ENCODE peak calls at places on chromosomes 1 and 21, in five cellular contexts. P is HepG2, G is K562, J is H1, D is GM12878. E is an unnamed sample.

GRCh38 chr1:25692560-25692959 is 76.0 kb downstream of the MAN1C1 start:
- DNase-seq in P (no peak), G (peak), J (no peak), D (no peak), E (no peak)

GRCh38 chr1:157682710-157683437 is 17.7 kb downstream of the FCRL3 start:
- DNase-seq in D (no peak), G (no peak), P (no peak), J (no peak), E (no peak)

GRCh38 chr1:150626150-150626549 is 3.3 kb downstream of the ENSA start:
- DNase-seq in P (no peak), J (no peak), G (no peak), D (no peak), E (no peak)

GRCh38 chr21:36909423-36909822 is 57.0 kb downstream of the HLCS start:
- DNase-seq in J (no peak), P (no peak), D (no peak), G (no peak), E (no peak)

GRCh38 chr1:234977891-234978396 is 150.7 kb downstream of the TOMM20 start:
- DNase-seq in D (no peak), P (peak), J (no peak), G (no peak), E (no peak)

GRCh38 chr21:15034126-15034848 is 30.5 kb downstream of the NRIP1 start:
- DNase-seq in D (no peak), J (no peak), P (no peak), G (no peak), E (no peak)

GRCh38 chr1:232211149-232211548 is 418.8 kb downstream of the SIPA1L2 start:
- DNase-seq in J (no peak), P (peak), G (peak), D (no peak), E (peak)

GRCh38 chr1:89763649-89763986 is 57.2 kb upstream of the LRRC8D start:
- DNase-seq in D (no peak), G (no peak), J (no peak), P (no peak), E (no peak)

GRCh38 chr1:12144236-12144635 is 22.6 kb upstream of the TNFRSF1B start:
- DNase-seq in G (no peak), P (no peak), D (no peak), J (no peak), E (no peak)

GRCh38 chr1:204314893-204315735 is 44.6 kb downstream of the PLEKHA6 start:
- DNase-seq in G (no peak), D (no peak), P (no peak), J (no peak), E (no peak)

GRCh38 chr1:178934574-178934945 is 63.7 kb upstream of the ANGPTL1 start:
- DNase-seq in D (no peak), J (no peak), P (no peak), G (no peak), E (no peak)

GRCh38 chr21:16013570-16013969 is 283.8 kb downstream of the USP25 start:
- DNase-seq in J (no peak), D (no peak), P (no peak), G (no peak), E (no peak)

GRCh38 chr1:91830242-91831131 is 55.5 kb downstream of the TGFBR3 start:
- DNase-seq in D (no peak), J (no peak), P (peak), G (no peak), E (no peak)

GRCh38 chr1:18217398-18218043 is 109.9 kb downstream of the IGSF21 start:
- DNase-seq in G (peak), J (peak), P (peak), D (no peak), E (peak)

GRCh38 chr21:33968082-33968997 is 52.7 kb upstream of the ATP5PO start:
- DNase-seq in P (peak), J (no peak), D (no peak), G (peak), E (no peak)

GRCh38 chr1:63693956-63694607 is 79.7 kb upstream of the ROR1 start:
- DNase-seq in D (no peak), G (no peak), P (no peak), J (no peak), E (no peak)

GRCh38 chr21:25283720-25284119 is 323.6 kb downstream of the MRPL39 start:
- DNase-seq in J (no peak), D (no peak), G (no peak), P (peak), E (no peak)

GRCh38 chr21:44083631-44084291 is 23.4 kb upstream of the PWP2 start:
- DNase-seq in P (no peak), J (no peak), D (no peak), G (no peak), E (no peak)

GRCh38 chr1:235416662-235417049 is 49.4 kb downstream of the TBCE start:
- DNase-seq in J (no peak), P (no peak), G (no peak), D (no peak), E (no peak)

GRCh38 chr1:180165096-180165495 is 10.4 kb downstream of the QSOX1 start:
- DNase-seq in G (no peak), P (no peak), J (no peak), D (no peak), E (no peak)

GRCh38 chr1:63987014-63987630 is 213.3 kb downstream of the ROR1 start:
- DNase-seq in J (no peak), D (no peak), G (no peak), P (no peak), E (no peak)

GRCh38 chr21:42621828-42622199 is 31.6 kb upstream of the PDE9A start:
- DNase-seq in P (no peak), G (no peak), J (no peak), D (no peak), E (no peak)

GRCh38 chr1:93671090-93671743 is 10.4 kb downstream of the BCAR3 start:
- DNase-seq in G (no peak), J (no peak), P (peak), D (no peak), E (no peak)

GRCh38 chr1:93670141-93670540 is 11.5 kb downstream of the BCAR3 start:
- DNase-seq in P (no peak), J (no peak), G (no peak), D (no peak), E (peak)

GRCh38 chr1:93672477-93673158 is 9.0 kb downstream of the BCAR3 start:
- DNase-seq in J (no peak), G (no peak), P (no peak), D (no peak), E (no peak)

GRCh38 chr1:93673159-93673657 is 8.4 kb downstream of the BCAR3 start:
- DNase-seq in P (no peak), G (no peak), J (no peak), D (no peak), E (no peak)

GRCh38 chr1:93672069-93672468 is 9.6 kb downstream of the BCAR3 start:
- DNase-seq in D (no peak), G (peak), P (no peak), J (no peak), E (no peak)
- TF ChIP-seq YY1 in D (no peak), G (no peak), P (no peak), J (no peak), E (no peak)

DNA sequence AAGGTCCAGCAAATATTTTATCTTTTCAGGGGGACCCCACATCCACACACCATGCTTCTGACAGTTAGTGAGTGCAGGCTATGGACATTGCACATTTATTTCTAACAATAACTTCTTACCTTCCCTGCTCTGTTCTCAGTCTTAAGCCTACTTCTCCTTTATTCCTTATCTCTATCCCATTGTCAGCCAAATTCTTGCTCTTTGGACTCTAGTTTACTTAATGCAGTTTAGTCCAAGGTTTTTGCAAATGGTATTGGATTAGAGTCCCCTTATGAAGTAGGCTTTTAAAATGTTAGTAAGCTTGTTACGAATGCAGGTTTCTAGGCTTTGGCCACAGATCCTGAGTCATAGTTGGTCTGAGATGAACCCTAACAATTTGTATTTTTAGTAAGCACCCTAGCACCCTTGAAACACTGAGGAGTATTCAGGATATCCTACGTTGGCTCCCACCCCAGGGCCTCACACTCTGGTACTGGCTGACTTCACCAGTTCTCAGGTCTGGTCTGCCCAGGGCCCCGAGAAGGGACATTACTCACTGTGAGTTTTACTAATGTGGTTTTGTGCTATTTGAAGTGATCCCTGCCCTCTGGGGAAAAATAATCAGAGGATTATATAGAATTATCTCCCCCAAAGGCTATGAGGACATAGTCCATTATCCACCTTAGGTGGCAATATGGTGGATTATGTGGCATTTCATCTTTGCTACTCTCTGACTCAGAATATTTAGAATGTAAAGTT is 239.5 kb downstream of the TGFB2 start:
- DNase-seq in G (no peak), P (no peak), D (no peak), J (no peak), E (peak)
- TF ChIP-seq EZH2 in G (no peak), P (no peak), D (no peak), J (no peak), E (no peak)

GRCh38 chr1:226741009-226741408 is 1.9 kb upstream of the ITPKB start:
- DNase-seq in J (no peak), P (no peak), D (no peak), G (no peak), E (no peak)
- TF ChIP-seq YY1 in J (no peak), P (no peak), D (no peak), G (no peak), E (no peak)

GRCh38 chr1:2933431-2934172 is 87.7 kb upstream of the ACTRT2 start:
- DNase-seq in J (no peak), D (no peak), P (no peak), G (no peak), E (no peak)
- TF ChIP-seq EZH2 in J (no peak), D (no peak), P (peak), G (no peak), E (no peak)

GRCh38 chr1:22277662-22278061 is 134.8 kb upstream of the WNT4 start:
- DNase-seq in J (no peak), P (no peak), D (no peak), G (no peak), E (no peak)
- TF ChIP-seq YY1 in J (no peak), P (no peak), D (no peak), G (no peak), E (no peak)

GRCh38 chr1:61054636-61055035 is 27.7 kb upstream of the NFIA start:
- DNase-seq in G (no peak), J (no peak), D (no peak), P (no peak), E (no peak)
- TF ChIP-seq EZH2 in G (no peak), J (no peak), D (no peak), P (no peak), E (no peak)

GRCh38 chr1:227944066-227944930 is 3.4 kb downstream of the WNT9A start:
- DNase-seq in J (no peak), D (no peak), P (no peak), G (no peak), E (no peak)

GRCh38 chr1:227946624-227947424 is 908 bp downstream of the WNT9A start:
- DNase-seq in D (no peak), G (peak), P (peak), J (no peak), E (peak)

GRCh38 chr1:227944931-227945890 is 2.5 kb downstream of the WNT9A start:
- DNase-seq in G (no peak), D (no peak), J (no peak), P (no peak), E (no peak)

GRCh38 chr1:227947425-227947677 is 381 bp downstream of the WNT9A start:
- DNase-seq in D (no peak), J (no peak), P (no peak), G (no peak), E (no peak)

GRCh38 chr1:227945891-227946623 is 1.7 kb downstream of the WNT9A start:
- DNase-seq in D (no peak), J (no peak), P (peak), G (peak), E (peak)
- TF ChIP-seq YY1 in D (no peak), J (no peak), P (peak), G (no peak), E (peak)

DNA sequence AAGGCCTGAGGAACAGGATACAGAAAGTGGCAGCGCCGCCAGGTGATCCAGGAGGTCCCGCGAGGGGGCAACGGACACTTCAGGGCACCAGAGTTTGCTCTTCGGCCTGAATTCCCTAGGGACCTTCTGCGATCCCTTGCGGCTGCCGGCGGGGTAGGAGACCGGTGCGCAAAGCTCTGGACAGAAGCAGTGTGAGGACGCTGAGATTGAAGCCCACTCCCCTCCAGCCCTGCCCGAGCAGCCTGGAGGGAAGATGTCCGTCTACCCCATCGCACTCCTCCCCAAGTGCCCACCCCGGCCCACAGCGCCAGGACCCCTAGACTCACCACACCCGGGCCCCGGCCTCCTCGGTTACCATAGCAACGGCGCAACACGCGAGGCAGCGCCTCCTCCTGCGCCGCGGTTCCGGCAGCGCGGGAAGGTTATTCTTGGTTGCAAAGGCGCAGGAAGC is at the start of gene ANKRD45:
- DNase-seq in J (peak), D (no peak), P (no peak), G (no peak), E (no peak)
- TF ChIP-seq EZH2 in J (no peak), D (no peak), P (no peak), G (no peak), E (no peak)